ENCODE peak calls at places on chromosomes 16 and 17, in seven cellular contexts. O, G, V, N, Q, U and K are unnamed samples.

GRCh38 chr16:88705746-88706287 is 391 bp downstream of the RNF166 start:
- DNase-seq in G (no peak), N (no peak), Q (no peak), V (no peak), U (no peak), O (no peak), K (peak; percentile 59)

GRCh38 chr17:56966277-56966676 is 5.4 kb upstream of the COIL start:
- DNase-seq in G (no peak), N (no peak), V (no peak), U (no peak), Q (no peak), O (no peak), K (no peak)

GRCh38 chr17:4104506-4104905 is 38.3 kb downstream of the ZZEF1 start:
- DNase-seq in G (no peak), N (no peak), Q (no peak), V (no peak), U (no peak), O (no peak), K (no peak)

GRCh38 chr17:557371-557770 is 157.3 kb downstream of the VPS53 start:
- DNase-seq in U (no peak), N (no peak), Q (peak; percentile 61), V (no peak), G (no peak), O (no peak), K (no peak)

GRCh38 chr17:31524926-31525800 is 133.7 kb downstream of the RAB11FIP4 start:
- DNase-seq in V (peak; percentile 69), G (peak; percentile 81), O (peak; percentile 87), Q (peak; percentile 93), U (peak; percentile 73), N (peak; percentile 26), K (peak; percentile 90)

GRCh38 chr17:956905-957304 is 22.7 kb downstream of the NXN start:
- DNase-seq in V (no peak), Q (no peak), N (no peak), U (no peak), O (no peak), G (no peak), K (no peak)

GRCh38 chr17:57401556-57402488 is 145.5 kb downstream of the MSI2 start:
- DNase-seq in N (no peak), V (no peak), O (no peak), Q (no peak), U (no peak), G (no peak), K (no peak)

GRCh38 chr16:50093607-50094570 is 28.1 kb downstream of the HEATR3 start:
- DNase-seq in G (peak; percentile 77), N (peak; percentile 20), O (peak; percentile 11), Q (no peak), U (no peak), V (peak; percentile 66), K (peak; percentile 20)

GRCh38 chr16:11612110-11612981 is 25.6 kb upstream of the LITAF start:
- DNase-seq in U (no peak), G (peak; percentile 46), N (no peak), V (no peak), O (no peak), Q (no peak), K (peak; percentile 40)

GRCh38 chr17:6269474-6269873 is 165.4 kb downstream of the AIPL1 start:
- DNase-seq in G (peak; percentile 32), O (no peak), V (no peak), U (no peak), N (no peak), Q (peak; percentile 28), K (no peak)

GRCh38 chr16:15597135-15597534 is 45.8 kb downstream of the MARF1 start:
- DNase-seq in Q (no peak), O (no peak), U (no peak), G (no peak), N (no peak), V (no peak), K (no peak)

GRCh38 chr17:68732301-68732749 is 131.2 kb upstream of the FAM20A start:
- DNase-seq in U (no peak), G (no peak), O (no peak), V (no peak), N (no peak), Q (no peak), K (no peak)

GRCh38 chr16:67286441-67287235 is 7.3 kb downstream of the PLEKHG4 start:
- DNase-seq in V (no peak), G (no peak), U (no peak), N (no peak), Q (no peak), O (no peak), K (no peak)

GRCh38 chr17:2709173-2709661 is 2.3 kb downstream of the CLUH start:
- DNase-seq in V (no peak), Q (no peak), O (peak; percentile 66), N (no peak), U (no peak), G (peak; percentile 69), K (peak; percentile 47)

GRCh38 chr16:87017388-87018012 is 299.7 kb downstream of the C16orf95 start:
- DNase-seq in U (no peak), V (no peak), G (no peak), O (no peak), N (no peak), Q (peak; percentile 88), K (no peak)

GRCh38 chr16:27859020-27859419 is 204.5 kb downstream of the GSG1L start:
- DNase-seq in G (no peak), V (no peak), U (no peak), N (no peak), O (no peak), Q (no peak), K (no peak)

GRCh38 chr16:81900014-81900413 is 111.3 kb downstream of the SDR42E1 start:
- DNase-seq in V (no peak), U (no peak), Q (no peak), N (no peak), G (no peak), O (no peak), K (no peak)

DNA sequence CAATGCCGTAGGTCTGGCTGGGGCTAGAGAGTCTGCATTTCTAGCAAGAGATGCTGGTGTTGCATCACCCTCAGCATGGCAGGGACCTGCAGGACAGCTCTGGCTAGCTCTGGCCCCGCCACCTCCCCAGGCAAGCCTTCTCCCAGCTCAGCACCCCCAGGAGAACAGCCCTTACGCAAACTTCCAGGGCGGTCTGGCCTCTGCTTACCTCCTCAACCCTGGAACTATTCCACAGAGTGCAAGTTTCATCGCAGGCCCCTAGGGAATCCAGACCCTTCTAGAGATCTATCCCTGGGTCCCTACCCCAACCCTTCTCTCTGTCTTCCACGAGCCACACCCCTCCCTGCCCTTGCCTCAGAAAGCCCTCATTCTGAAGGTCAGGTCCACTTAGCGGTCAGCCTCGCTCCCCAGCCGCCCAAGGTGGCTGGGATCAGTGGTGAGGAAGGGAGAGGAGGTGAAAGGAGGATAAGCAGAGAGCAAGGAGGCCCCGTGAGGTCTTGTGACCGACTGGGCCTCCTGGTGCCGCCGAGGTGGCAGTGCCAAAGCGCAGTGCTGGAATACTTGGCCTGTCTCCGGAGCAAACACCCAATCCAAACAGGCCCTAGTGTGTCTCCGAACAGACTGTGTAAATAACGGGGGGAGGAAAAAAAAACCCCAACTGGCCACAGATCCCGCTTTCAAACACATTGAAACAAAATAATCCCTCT is 380.7 kb downstream of the SOX9 start:
- DNase-seq in Q (no peak), O (peak; percentile 91), V (no peak), U (no peak), G (no peak), N (no peak), K (no peak)
- TF ChIP-seq POLR2A in Q (no peak), O (no peak), V (no peak), U (no peak), G (no peak), N (no peak), K (no peak)

GRCh38 chr17:81961087-81961514 is at the start of gene NOTUM:
- DNase-seq in U (no peak), Q (peak; percentile 12), V (no peak), N (no peak), O (no peak), G (no peak), K (no peak)
- TF ChIP-seq CTCF in U (no peak), Q (peak; percentile 45), V (peak; percentile 48), N (no peak), O (peak; percentile 13), G (no peak), K (peak; percentile 19)

DNA sequence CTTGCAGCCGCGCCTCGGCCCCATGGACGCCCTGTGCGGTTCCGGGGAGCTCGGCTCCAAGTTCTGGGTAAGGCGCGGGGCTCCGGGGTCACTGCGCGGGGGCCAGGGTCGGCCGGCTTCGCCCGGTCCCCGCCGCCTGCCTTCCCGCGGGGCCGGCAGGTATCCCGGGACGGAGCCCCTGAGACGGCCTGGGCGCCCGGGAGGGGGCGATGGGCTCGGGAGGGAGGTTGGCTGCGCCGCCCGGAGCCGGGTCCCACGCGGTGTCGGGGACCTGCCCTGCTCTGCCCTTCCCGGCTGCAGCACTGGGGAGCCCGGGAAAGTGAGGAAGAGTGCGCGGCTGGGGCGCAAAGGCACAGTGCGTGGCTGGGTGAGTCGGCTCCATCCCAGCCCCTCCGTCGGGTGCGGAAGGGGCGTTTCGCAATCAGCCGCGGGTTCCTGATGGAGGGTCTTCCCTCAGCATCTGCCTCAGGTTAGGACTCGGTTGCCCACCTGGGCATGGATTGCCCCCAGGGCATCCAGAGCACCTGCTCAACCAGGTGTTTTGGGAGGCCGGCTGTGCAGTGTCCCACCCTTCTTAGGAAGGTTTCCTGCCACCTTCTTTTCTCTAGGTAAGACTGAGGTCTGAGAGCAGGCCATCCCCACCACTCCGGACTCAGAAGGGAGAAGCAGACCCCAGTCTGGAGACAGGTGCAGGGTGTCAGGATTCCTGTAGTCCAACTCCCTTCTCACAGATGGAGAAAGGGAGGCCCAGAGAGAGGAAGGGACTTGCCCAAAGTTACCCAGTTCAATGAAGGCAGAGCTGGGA is 436 bp downstream of the ABCC3 start:
- DNase-seq in O (no peak), G (no peak), Q (no peak), N (no peak), V (no peak), U (no peak), K (no peak)
- TF ChIP-seq POLR2A in O (no peak), G (no peak), Q (no peak), N (no peak), V (no peak), U (no peak), K (no peak)

GRCh38 chr17:33684714-33685113 is 391.6 kb upstream of the ASIC2 start:
- DNase-seq in G (no peak), O (no peak), N (no peak), V (no peak), U (no peak), Q (no peak), K (no peak)

GRCh38 chr17:33682622-33683021 is 389.5 kb upstream of the ASIC2 start:
- DNase-seq in V (no peak), G (no peak), N (no peak), O (no peak), U (no peak), Q (no peak), K (no peak)

GRCh38 chr17:33688771-33689170 is 395.7 kb upstream of the ASIC2 start:
- DNase-seq in V (no peak), Q (no peak), U (no peak), N (no peak), G (no peak), O (no peak), K (no peak)

GRCh38 chr17:33687831-33688230 is 394.7 kb upstream of the ASIC2 start:
- DNase-seq in U (no peak), V (no peak), G (no peak), O (no peak), Q (no peak), N (no peak), K (no peak)

DNA sequence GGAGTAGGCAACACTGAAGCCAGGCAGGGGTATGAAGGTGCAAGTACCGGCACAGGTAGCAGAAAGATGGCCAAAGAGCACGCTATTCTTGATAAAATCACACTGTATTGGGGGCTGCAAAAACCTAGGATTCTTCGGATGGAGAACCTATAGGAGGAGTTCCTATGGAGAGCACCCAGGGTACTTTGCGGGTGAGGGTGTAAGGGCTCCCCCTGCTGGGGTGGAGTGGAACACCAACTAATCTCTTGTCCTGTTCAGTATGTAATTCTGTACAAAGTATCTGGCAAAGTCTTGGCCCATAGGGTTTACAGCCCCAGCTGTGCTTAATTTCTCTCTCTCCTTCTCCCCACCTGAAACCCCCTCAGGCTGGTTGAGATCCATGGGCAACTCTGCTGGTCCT is 393.1 kb upstream of the ASIC2 start:
- DNase-seq in O (no peak), Q (no peak), N (no peak), V (no peak), G (no peak), U (no peak), K (no peak)
- TF ChIP-seq CTCF in O (no peak), Q (no peak), N (no peak), V (no peak), G (peak; percentile 33), U (no peak), K (no peak)